ENCODE peak calls at places on chromosomes 11 and 22, in ten cellular contexts. One of them, this sample, is unnamed.
A peak's percentile ranks its signal among the peaks of the same experiment; 100 is the strongest.

GRCh38 chr11:68388595-68389198 is 71.9 kb upstream of the PPP6R3 start:
- DNase-seq in stimulated activated naive CD8-positive, alpha-beta T cell treated with anti-CD3 and anti-CD28 coated beads, Interleukin-15, Interleukin-2, amounts not matched to agents 100 U/mL and 50 U/mL, for 24 hours: no peak
- DNase-seq in effector memory CD8-positive, alpha-beta T cell: no peak
- DNase-seq in CD4-positive, CD25-positive, alpha-beta regulatory T cell: no peak
- DNase-seq in DMS153: no peak
- DNase-seq in AG08395: no peak
- DNase-seq in HCT116: no peak
- DNase-seq in transverse colon: no peak
- DNase-seq in heart right ventricle: no peak
- DNase-seq in naive thymus-derived CD8-positive, alpha-beta T cell: no peak
- DNase-seq in this sample: no peak

GRCh38 chr11:67606477-67607295 is at the start of gene NDUFV1:
- DNase-seq in DMS153: peak; percentile 89
- DNase-seq in CD4-positive, CD25-positive, alpha-beta regulatory T cell: peak; percentile 97
- DNase-seq in naive thymus-derived CD8-positive, alpha-beta T cell: peak; percentile 97
- DNase-seq in HCT116: peak; percentile 85
- DNase-seq in transverse colon: peak; percentile 98
- DNase-seq in stimulated activated naive CD8-positive, alpha-beta T cell treated with anti-CD3 and anti-CD28 coated beads, Interleukin-15, Interleukin-2, amounts not matched to agents 100 U/mL and 50 U/mL, for 24 hours: peak; percentile 98
- DNase-seq in AG08395: peak; percentile 93
- DNase-seq in effector memory CD8-positive, alpha-beta T cell: peak; percentile 94
- DNase-seq in heart right ventricle: peak; percentile 97
- DNase-seq in this sample: peak; percentile 91

GRCh38 chr11:130103296-130103814 is 33.7 kb downstream of the APLP2 start:
- DNase-seq in transverse colon: no peak
- DNase-seq in DMS153: no peak
- DNase-seq in stimulated activated naive CD8-positive, alpha-beta T cell treated with anti-CD3 and anti-CD28 coated beads, Interleukin-15, Interleukin-2, amounts not matched to agents 100 U/mL and 50 U/mL, for 24 hours: no peak
- DNase-seq in naive thymus-derived CD8-positive, alpha-beta T cell: no peak
- DNase-seq in effector memory CD8-positive, alpha-beta T cell: no peak
- DNase-seq in AG08395: peak; percentile 86
- DNase-seq in CD4-positive, CD25-positive, alpha-beta regulatory T cell: no peak
- DNase-seq in HCT116: no peak
- DNase-seq in heart right ventricle: no peak
- DNase-seq in this sample: peak; percentile 80

GRCh38 chr11:78110351-78110750 is 29.1 kb downstream of the ALG8 start:
- DNase-seq in naive thymus-derived CD8-positive, alpha-beta T cell: no peak
- DNase-seq in AG08395: no peak
- DNase-seq in DMS153: no peak
- DNase-seq in heart right ventricle: no peak
- DNase-seq in transverse colon: no peak
- DNase-seq in HCT116: no peak
- DNase-seq in CD4-positive, CD25-positive, alpha-beta regulatory T cell: no peak
- DNase-seq in stimulated activated naive CD8-positive, alpha-beta T cell treated with anti-CD3 and anti-CD28 coated beads, Interleukin-15, Interleukin-2, amounts not matched to agents 100 U/mL and 50 U/mL, for 24 hours: no peak
- DNase-seq in effector memory CD8-positive, alpha-beta T cell: no peak
- DNase-seq in this sample: no peak

GRCh38 chr11:66183581-66184048 is 84.8 kb upstream of the RAB1B start:
- DNase-seq in AG08395: no peak
- DNase-seq in DMS153: no peak
- DNase-seq in heart right ventricle: no peak
- DNase-seq in stimulated activated naive CD8-positive, alpha-beta T cell treated with anti-CD3 and anti-CD28 coated beads, Interleukin-15, Interleukin-2, amounts not matched to agents 100 U/mL and 50 U/mL, for 24 hours: no peak
- DNase-seq in HCT116: no peak
- DNase-seq in CD4-positive, CD25-positive, alpha-beta regulatory T cell: peak; percentile 24
- DNase-seq in effector memory CD8-positive, alpha-beta T cell: peak; percentile 11
- DNase-seq in transverse colon: no peak
- DNase-seq in naive thymus-derived CD8-positive, alpha-beta T cell: no peak
- DNase-seq in this sample: no peak

GRCh38 chr11:61498767-61499341 is 9.7 kb upstream of the LRRC10B start:
- DNase-seq in stimulated activated naive CD8-positive, alpha-beta T cell treated with anti-CD3 and anti-CD28 coated beads, Interleukin-15, Interleukin-2, amounts not matched to agents 100 U/mL and 50 U/mL, for 24 hours: no peak
- DNase-seq in heart right ventricle: no peak
- DNase-seq in HCT116: no peak
- DNase-seq in DMS153: no peak
- DNase-seq in naive thymus-derived CD8-positive, alpha-beta T cell: no peak
- DNase-seq in AG08395: no peak
- DNase-seq in CD4-positive, CD25-positive, alpha-beta regulatory T cell: no peak
- DNase-seq in effector memory CD8-positive, alpha-beta T cell: no peak
- DNase-seq in transverse colon: no peak
- DNase-seq in this sample: no peak

GRCh38 chr22:24181088-24181995 is at the start of gene SUSD2:
- DNase-seq in heart right ventricle: no peak
- DNase-seq in DMS153: no peak
- DNase-seq in naive thymus-derived CD8-positive, alpha-beta T cell: peak; percentile 51
- DNase-seq in transverse colon: peak; percentile 62
- DNase-seq in stimulated activated naive CD8-positive, alpha-beta T cell treated with anti-CD3 and anti-CD28 coated beads, Interleukin-15, Interleukin-2, amounts not matched to agents 100 U/mL and 50 U/mL, for 24 hours: no peak
- DNase-seq in effector memory CD8-positive, alpha-beta T cell: no peak
- DNase-seq in HCT116: no peak
- DNase-seq in CD4-positive, CD25-positive, alpha-beta regulatory T cell: no peak
- DNase-seq in AG08395: no peak
- DNase-seq in this sample: no peak

GRCh38 chr11:117808768-117809167 is 11.8 kb upstream of the DSCAML1 start:
- DNase-seq in AG08395: no peak
- DNase-seq in naive thymus-derived CD8-positive, alpha-beta T cell: peak; percentile 11
- DNase-seq in transverse colon: peak; percentile 53
- DNase-seq in heart right ventricle: no peak
- DNase-seq in DMS153: no peak
- DNase-seq in CD4-positive, CD25-positive, alpha-beta regulatory T cell: no peak
- DNase-seq in HCT116: no peak
- DNase-seq in effector memory CD8-positive, alpha-beta T cell: no peak
- DNase-seq in stimulated activated naive CD8-positive, alpha-beta T cell treated with anti-CD3 and anti-CD28 coated beads, Interleukin-15, Interleukin-2, amounts not matched to agents 100 U/mL and 50 U/mL, for 24 hours: no peak
- DNase-seq in this sample: no peak

GRCh38 chr11:8709777-8710176 is 27.2 kb downstream of the RPL27A start:
- DNase-seq in heart right ventricle: no peak
- DNase-seq in stimulated activated naive CD8-positive, alpha-beta T cell treated with anti-CD3 and anti-CD28 coated beads, Interleukin-15, Interleukin-2, amounts not matched to agents 100 U/mL and 50 U/mL, for 24 hours: no peak
- DNase-seq in effector memory CD8-positive, alpha-beta T cell: no peak
- DNase-seq in AG08395: no peak
- DNase-seq in transverse colon: no peak
- DNase-seq in naive thymus-derived CD8-positive, alpha-beta T cell: no peak
- DNase-seq in HCT116: no peak
- DNase-seq in DMS153: no peak
- DNase-seq in CD4-positive, CD25-positive, alpha-beta regulatory T cell: no peak
- DNase-seq in this sample: no peak

GRCh38 chr22:30310881-30311771 is 15.6 kb downstream of the TBC1D10A start:
- DNase-seq in naive thymus-derived CD8-positive, alpha-beta T cell: no peak
- DNase-seq in DMS153: no peak
- DNase-seq in HCT116: no peak
- DNase-seq in CD4-positive, CD25-positive, alpha-beta regulatory T cell: no peak
- DNase-seq in transverse colon: peak; percentile 80
- DNase-seq in effector memory CD8-positive, alpha-beta T cell: no peak
- DNase-seq in heart right ventricle: peak; percentile 85
- DNase-seq in AG08395: peak; percentile 88
- DNase-seq in stimulated activated naive CD8-positive, alpha-beta T cell treated with anti-CD3 and anti-CD28 coated beads, Interleukin-15, Interleukin-2, amounts not matched to agents 100 U/mL and 50 U/mL, for 24 hours: no peak
- DNase-seq in this sample: peak; percentile 49

GRCh38 chr11:90243534-90243933 is 20.7 kb upstream of the CHORDC1 start:
- DNase-seq in transverse colon: no peak
- DNase-seq in DMS153: peak; percentile 70
- DNase-seq in CD4-positive, CD25-positive, alpha-beta regulatory T cell: no peak
- DNase-seq in stimulated activated naive CD8-positive, alpha-beta T cell treated with anti-CD3 and anti-CD28 coated beads, Interleukin-15, Interleukin-2, amounts not matched to agents 100 U/mL and 50 U/mL, for 24 hours: no peak
- DNase-seq in HCT116: no peak
- DNase-seq in AG08395: no peak
- DNase-seq in heart right ventricle: no peak
- DNase-seq in effector memory CD8-positive, alpha-beta T cell: no peak
- DNase-seq in naive thymus-derived CD8-positive, alpha-beta T cell: no peak
- DNase-seq in this sample: no peak

GRCh38 chr11:22079133-22079847 is 113.6 kb upstream of the ANO5 start:
- DNase-seq in effector memory CD8-positive, alpha-beta T cell: no peak
- DNase-seq in naive thymus-derived CD8-positive, alpha-beta T cell: no peak
- DNase-seq in CD4-positive, CD25-positive, alpha-beta regulatory T cell: no peak
- DNase-seq in stimulated activated naive CD8-positive, alpha-beta T cell treated with anti-CD3 and anti-CD28 coated beads, Interleukin-15, Interleukin-2, amounts not matched to agents 100 U/mL and 50 U/mL, for 24 hours: no peak
- DNase-seq in heart right ventricle: no peak
- DNase-seq in DMS153: no peak
- DNase-seq in AG08395: no peak
- DNase-seq in transverse colon: no peak
- DNase-seq in HCT116: no peak
- DNase-seq in this sample: no peak

GRCh38 chr11:2778630-2779498 is 79.1 kb upstream of the KCNQ1OT1 start:
- DNase-seq in DMS153: peak; percentile 75
- DNase-seq in AG08395: peak; percentile 90
- DNase-seq in transverse colon: peak; percentile 86
- DNase-seq in naive thymus-derived CD8-positive, alpha-beta T cell: peak; percentile 48
- DNase-seq in HCT116: no peak
- DNase-seq in effector memory CD8-positive, alpha-beta T cell: no peak
- DNase-seq in heart right ventricle: peak; percentile 76
- DNase-seq in CD4-positive, CD25-positive, alpha-beta regulatory T cell: no peak
- DNase-seq in stimulated activated naive CD8-positive, alpha-beta T cell treated with anti-CD3 and anti-CD28 coated beads, Interleukin-15, Interleukin-2, amounts not matched to agents 100 U/mL and 50 U/mL, for 24 hours: no peak
- DNase-seq in this sample: peak; percentile 84

GRCh38 chr11:96761451-96761850 is 371.6 kb downstream of the JRKL start:
- DNase-seq in transverse colon: no peak
- DNase-seq in AG08395: no peak
- DNase-seq in heart right ventricle: no peak
- DNase-seq in HCT116: no peak
- DNase-seq in CD4-positive, CD25-positive, alpha-beta regulatory T cell: no peak
- DNase-seq in effector memory CD8-positive, alpha-beta T cell: no peak
- DNase-seq in DMS153: no peak
- DNase-seq in naive thymus-derived CD8-positive, alpha-beta T cell: no peak
- DNase-seq in stimulated activated naive CD8-positive, alpha-beta T cell treated with anti-CD3 and anti-CD28 coated beads, Interleukin-15, Interleukin-2, amounts not matched to agents 100 U/mL and 50 U/mL, for 24 hours: no peak
- DNase-seq in this sample: no peak

GRCh38 chr11:101576536-101576935 is 7.3 kb downstream of the TRPC6 start:
- DNase-seq in AG08395: no peak
- DNase-seq in naive thymus-derived CD8-positive, alpha-beta T cell: no peak
- DNase-seq in heart right ventricle: no peak
- DNase-seq in DMS153: no peak
- DNase-seq in CD4-positive, CD25-positive, alpha-beta regulatory T cell: no peak
- DNase-seq in stimulated activated naive CD8-positive, alpha-beta T cell treated with anti-CD3 and anti-CD28 coated beads, Interleukin-15, Interleukin-2, amounts not matched to agents 100 U/mL and 50 U/mL, for 24 hours: no peak
- DNase-seq in effector memory CD8-positive, alpha-beta T cell: no peak
- DNase-seq in transverse colon: no peak
- DNase-seq in HCT116: no peak
- DNase-seq in this sample: no peak

GRCh38 chr11:115670538-115671200 is 166.5 kb upstream of the CADM1 start:
- DNase-seq in HCT116: no peak
- DNase-seq in stimulated activated naive CD8-positive, alpha-beta T cell treated with anti-CD3 and anti-CD28 coated beads, Interleukin-15, Interleukin-2, amounts not matched to agents 100 U/mL and 50 U/mL, for 24 hours: no peak
- DNase-seq in DMS153: peak; percentile 57
- DNase-seq in heart right ventricle: no peak
- DNase-seq in naive thymus-derived CD8-positive, alpha-beta T cell: no peak
- DNase-seq in AG08395: no peak
- DNase-seq in effector memory CD8-positive, alpha-beta T cell: no peak
- DNase-seq in CD4-positive, CD25-positive, alpha-beta regulatory T cell: no peak
- DNase-seq in transverse colon: no peak
- DNase-seq in this sample: no peak

GRCh38 chr11:75159081-75159953 is 8.4 kb downstream of the SLCO2B1 start:
- DNase-seq in transverse colon: peak; percentile 79
- DNase-seq in stimulated activated naive CD8-positive, alpha-beta T cell treated with anti-CD3 and anti-CD28 coated beads, Interleukin-15, Interleukin-2, amounts not matched to agents 100 U/mL and 50 U/mL, for 24 hours: no peak
- DNase-seq in naive thymus-derived CD8-positive, alpha-beta T cell: no peak
- DNase-seq in effector memory CD8-positive, alpha-beta T cell: no peak
- DNase-seq in AG08395: no peak
- DNase-seq in heart right ventricle: no peak
- DNase-seq in DMS153: no peak
- DNase-seq in CD4-positive, CD25-positive, alpha-beta regulatory T cell: no peak
- DNase-seq in HCT116: no peak
- DNase-seq in this sample: no peak

GRCh38 chr11:110160016-110160415 is 66.8 kb downstream of the ZC3H12C start:
- DNase-seq in AG08395: no peak
- DNase-seq in naive thymus-derived CD8-positive, alpha-beta T cell: no peak
- DNase-seq in stimulated activated naive CD8-positive, alpha-beta T cell treated with anti-CD3 and anti-CD28 coated beads, Interleukin-15, Interleukin-2, amounts not matched to agents 100 U/mL and 50 U/mL, for 24 hours: no peak
- DNase-seq in transverse colon: no peak
- DNase-seq in DMS153: no peak
- DNase-seq in HCT116: no peak
- DNase-seq in effector memory CD8-positive, alpha-beta T cell: no peak
- DNase-seq in CD4-positive, CD25-positive, alpha-beta regulatory T cell: no peak
- DNase-seq in heart right ventricle: no peak
- DNase-seq in this sample: no peak

GRCh38 chr11:69640995-69641581 is at the start of gene CCND1:
- DNase-seq in CD4-positive, CD25-positive, alpha-beta regulatory T cell: peak; percentile 30
- DNase-seq in stimulated activated naive CD8-positive, alpha-beta T cell treated with anti-CD3 and anti-CD28 coated beads, Interleukin-15, Interleukin-2, amounts not matched to agents 100 U/mL and 50 U/mL, for 24 hours: peak; percentile 44
- DNase-seq in effector memory CD8-positive, alpha-beta T cell: no peak
- DNase-seq in AG08395: peak; percentile 86
- DNase-seq in HCT116: peak; percentile 85
- DNase-seq in heart right ventricle: peak; percentile 85
- DNase-seq in DMS153: peak; percentile 9
- DNase-seq in naive thymus-derived CD8-positive, alpha-beta T cell: no peak
- DNase-seq in transverse colon: peak; percentile 85
- DNase-seq in this sample: peak; percentile 90

GRCh38 chr11:12239396-12240298 is 129.3 kb downstream of the MICAL2 start:
- DNase-seq in transverse colon: no peak
- DNase-seq in stimulated activated naive CD8-positive, alpha-beta T cell treated with anti-CD3 and anti-CD28 coated beads, Interleukin-15, Interleukin-2, amounts not matched to agents 100 U/mL and 50 U/mL, for 24 hours: no peak
- DNase-seq in HCT116: no peak
- DNase-seq in heart right ventricle: no peak
- DNase-seq in DMS153: no peak
- DNase-seq in CD4-positive, CD25-positive, alpha-beta regulatory T cell: no peak
- DNase-seq in AG08395: no peak
- DNase-seq in effector memory CD8-positive, alpha-beta T cell: no peak
- DNase-seq in naive thymus-derived CD8-positive, alpha-beta T cell: no peak
- DNase-seq in this sample: no peak

GRCh38 chr22:23984430-23984829 is 4.5 kb downstream of the GSTT2 start:
- DNase-seq in heart right ventricle: no peak
- DNase-seq in DMS153: peak; percentile 29
- DNase-seq in CD4-positive, CD25-positive, alpha-beta regulatory T cell: peak; percentile 57
- DNase-seq in transverse colon: no peak
- DNase-seq in stimulated activated naive CD8-positive, alpha-beta T cell treated with anti-CD3 and anti-CD28 coated beads, Interleukin-15, Interleukin-2, amounts not matched to agents 100 U/mL and 50 U/mL, for 24 hours: peak; percentile 78
- DNase-seq in HCT116: peak; percentile 48
- DNase-seq in naive thymus-derived CD8-positive, alpha-beta T cell: no peak
- DNase-seq in effector memory CD8-positive, alpha-beta T cell: peak; percentile 50
- DNase-seq in AG08395: no peak
- DNase-seq in this sample: peak; percentile 43

GRCh38 chr11:134791102-134791501 is 379.1 kb upstream of the B3GAT1 start:
- DNase-seq in DMS153: no peak
- DNase-seq in effector memory CD8-positive, alpha-beta T cell: no peak
- DNase-seq in AG08395: no peak
- DNase-seq in HCT116: no peak
- DNase-seq in heart right ventricle: no peak
- DNase-seq in naive thymus-derived CD8-positive, alpha-beta T cell: no peak
- DNase-seq in transverse colon: no peak
- DNase-seq in CD4-positive, CD25-positive, alpha-beta regulatory T cell: no peak
- DNase-seq in stimulated activated naive CD8-positive, alpha-beta T cell treated with anti-CD3 and anti-CD28 coated beads, Interleukin-15, Interleukin-2, amounts not matched to agents 100 U/mL and 50 U/mL, for 24 hours: no peak
- DNase-seq in this sample: no peak

GRCh38 chr11:72724851-72725730 is 27.1 kb downstream of the ARAP1 start:
- DNase-seq in AG08395: peak; percentile 80
- DNase-seq in CD4-positive, CD25-positive, alpha-beta regulatory T cell: peak; percentile 89
- DNase-seq in naive thymus-derived CD8-positive, alpha-beta T cell: peak; percentile 91
- DNase-seq in transverse colon: peak; percentile 81
- DNase-seq in heart right ventricle: peak; percentile 78
- DNase-seq in stimulated activated naive CD8-positive, alpha-beta T cell treated with anti-CD3 and anti-CD28 coated beads, Interleukin-15, Interleukin-2, amounts not matched to agents 100 U/mL and 50 U/mL, for 24 hours: peak; percentile 80
- DNase-seq in effector memory CD8-positive, alpha-beta T cell: peak; percentile 85
- DNase-seq in HCT116: peak; percentile 71
- DNase-seq in DMS153: peak; percentile 64
- DNase-seq in this sample: peak; percentile 62

GRCh38 chr11:129048911-129049310 is 106.2 kb upstream of the TP53AIP1 start:
- DNase-seq in HCT116: no peak
- DNase-seq in CD4-positive, CD25-positive, alpha-beta regulatory T cell: no peak
- DNase-seq in transverse colon: no peak
- DNase-seq in effector memory CD8-positive, alpha-beta T cell: no peak
- DNase-seq in heart right ventricle: no peak
- DNase-seq in AG08395: no peak
- DNase-seq in DMS153: no peak
- DNase-seq in naive thymus-derived CD8-positive, alpha-beta T cell: no peak
- DNase-seq in stimulated activated naive CD8-positive, alpha-beta T cell treated with anti-CD3 and anti-CD28 coated beads, Interleukin-15, Interleukin-2, amounts not matched to agents 100 U/mL and 50 U/mL, for 24 hours: no peak
- DNase-seq in this sample: no peak

GRCh38 chr11:69892237-69892985 is 73.2 kb upstream of the FGF3 start:
- DNase-seq in heart right ventricle: no peak
- DNase-seq in stimulated activated naive CD8-positive, alpha-beta T cell treated with anti-CD3 and anti-CD28 coated beads, Interleukin-15, Interleukin-2, amounts not matched to agents 100 U/mL and 50 U/mL, for 24 hours: no peak
- DNase-seq in effector memory CD8-positive, alpha-beta T cell: no peak
- DNase-seq in AG08395: no peak
- DNase-seq in HCT116: no peak
- DNase-seq in transverse colon: no peak
- DNase-seq in DMS153: peak; percentile 38
- DNase-seq in CD4-positive, CD25-positive, alpha-beta regulatory T cell: no peak
- DNase-seq in naive thymus-derived CD8-positive, alpha-beta T cell: peak; percentile 15
- DNase-seq in this sample: no peak

GRCh38 chr11:3803726-3804510 is 4.4 kb upstream of the PGAP2 start:
- DNase-seq in CD4-positive, CD25-positive, alpha-beta regulatory T cell: no peak
- DNase-seq in HCT116: no peak
- DNase-seq in effector memory CD8-positive, alpha-beta T cell: no peak
- DNase-seq in DMS153: no peak
- DNase-seq in heart right ventricle: no peak
- DNase-seq in naive thymus-derived CD8-positive, alpha-beta T cell: no peak
- DNase-seq in AG08395: peak; percentile 72
- DNase-seq in transverse colon: no peak
- DNase-seq in stimulated activated naive CD8-positive, alpha-beta T cell treated with anti-CD3 and anti-CD28 coated beads, Interleukin-15, Interleukin-2, amounts not matched to agents 100 U/mL and 50 U/mL, for 24 hours: no peak
- DNase-seq in this sample: no peak

GRCh38 chr11:96222102-96222501 is 120.9 kb downstream of the MAML2 start:
- DNase-seq in HCT116: no peak
- DNase-seq in effector memory CD8-positive, alpha-beta T cell: no peak
- DNase-seq in transverse colon: no peak
- DNase-seq in naive thymus-derived CD8-positive, alpha-beta T cell: no peak
- DNase-seq in DMS153: no peak
- DNase-seq in CD4-positive, CD25-positive, alpha-beta regulatory T cell: no peak
- DNase-seq in AG08395: no peak
- DNase-seq in stimulated activated naive CD8-positive, alpha-beta T cell treated with anti-CD3 and anti-CD28 coated beads, Interleukin-15, Interleukin-2, amounts not matched to agents 100 U/mL and 50 U/mL, for 24 hours: no peak
- DNase-seq in heart right ventricle: no peak
- DNase-seq in this sample: no peak

GRCh38 chr11:70619591-70619990 is 221.3 kb downstream of the CTTN start:
- DNase-seq in effector memory CD8-positive, alpha-beta T cell: no peak
- DNase-seq in naive thymus-derived CD8-positive, alpha-beta T cell: no peak
- DNase-seq in HCT116: no peak
- DNase-seq in AG08395: no peak
- DNase-seq in CD4-positive, CD25-positive, alpha-beta regulatory T cell: no peak
- DNase-seq in heart right ventricle: no peak
- DNase-seq in stimulated activated naive CD8-positive, alpha-beta T cell treated with anti-CD3 and anti-CD28 coated beads, Interleukin-15, Interleukin-2, amounts not matched to agents 100 U/mL and 50 U/mL, for 24 hours: no peak
- DNase-seq in DMS153: no peak
- DNase-seq in transverse colon: no peak
- DNase-seq in this sample: no peak